ENCODE peak calls at places on chromosomes 13 and 19, in four cellular contexts. One of them, this sample, is unnamed.

GRCh38 chr19:12779162-12779993 is 4.0 kb upstream of the HOOK2 start:
- DNase-seq in sigmoid colon: peak; percentile 89
- DNase-seq in GM06990: peak; percentile 56
- DNase-seq in heart left ventricle: peak; percentile 78
- DNase-seq in this sample: no peak

GRCh38 chr19:32416749-32417469 is 11.3 kb downstream of the DPY19L3 start:
- DNase-seq in sigmoid colon: no peak
- DNase-seq in GM06990: no peak
- DNase-seq in heart left ventricle: no peak
- DNase-seq in this sample: no peak

GRCh38 chr13:32791545-32792172 is 205.4 kb downstream of the PDS5B start:
- DNase-seq in sigmoid colon: no peak
- DNase-seq in GM06990: peak; percentile 24
- DNase-seq in heart left ventricle: no peak
- DNase-seq in this sample: no peak

GRCh38 chr13:93066187-93066586 is 160.4 kb upstream of the GPC6 start:
- DNase-seq in sigmoid colon: no peak
- DNase-seq in GM06990: no peak
- DNase-seq in heart left ventricle: no peak
- DNase-seq in this sample: no peak

GRCh38 chr19:44010468-44010867 is 7.7 kb downstream of the ZNF230 start:
- DNase-seq in sigmoid colon: no peak
- DNase-seq in GM06990: no peak
- DNase-seq in heart left ventricle: no peak
- DNase-seq in this sample: no peak

GRCh38 chr19:9060559-9061340 is 26.1 kb upstream of the OR1M1 start:
- DNase-seq in sigmoid colon: no peak
- DNase-seq in GM06990: no peak
- DNase-seq in heart left ventricle: no peak
- DNase-seq in this sample: no peak

GRCh38 chr19:50555447-50556235 is 12.6 kb downstream of the LRRC4B start:
- DNase-seq in sigmoid colon: no peak
- DNase-seq in GM06990: no peak
- DNase-seq in heart left ventricle: no peak
- DNase-seq in this sample: no peak

GRCh38 chr13:34696296-34696695 is 245.8 kb upstream of the NBEA start:
- DNase-seq in sigmoid colon: no peak
- DNase-seq in GM06990: no peak
- DNase-seq in heart left ventricle: no peak
- DNase-seq in this sample: no peak

GRCh38 chr13:79791471-79792042 is 310.6 kb downstream of the NDFIP2 start:
- DNase-seq in sigmoid colon: no peak
- DNase-seq in GM06990: no peak
- DNase-seq in heart left ventricle: no peak
- DNase-seq in this sample: no peak

GRCh38 chr13:109389892-109390345 is 396.5 kb downstream of the IRS2 start:
- DNase-seq in sigmoid colon: no peak
- DNase-seq in GM06990: no peak
- DNase-seq in heart left ventricle: no peak
- DNase-seq in this sample: no peak

GRCh38 chr19:43765109-43765876 is 10.5 kb upstream of the SMG9 start:
- DNase-seq in sigmoid colon: peak; percentile 87
- DNase-seq in GM06990: peak; percentile 90
- DNase-seq in heart left ventricle: peak; percentile 35
- DNase-seq in this sample: peak; percentile 92

GRCh38 chr13:56198350-56198749 is 942.4 kb upstream of the PRR20A start:
- DNase-seq in sigmoid colon: no peak
- DNase-seq in GM06990: no peak
- DNase-seq in heart left ventricle: no peak
- DNase-seq in this sample: no peak

GRCh38 chr13:25806304-25806974 is 245.4 kb downstream of the SHISA2 start:
- DNase-seq in sigmoid colon: no peak
- DNase-seq in GM06990: peak; percentile 57
- DNase-seq in heart left ventricle: no peak
- DNase-seq in this sample: no peak

GRCh38 chr13:40813662-40814454 is 24.4 kb downstream of the SLC25A15 start:
- DNase-seq in sigmoid colon: no peak
- DNase-seq in GM06990: peak; percentile 25
- DNase-seq in heart left ventricle: no peak
- DNase-seq in this sample: no peak

GRCh38 chr19:37905936-37906867 is at the start of gene WDR87:
- DNase-seq in sigmoid colon: no peak
- DNase-seq in GM06990: peak; percentile 78
- DNase-seq in heart left ventricle: peak; percentile 11
- DNase-seq in this sample: no peak

GRCh38 chr19:2490659-2491058 is 14.7 kb downstream of the GADD45B start:
- DNase-seq in sigmoid colon: no peak
- DNase-seq in GM06990: no peak
- DNase-seq in heart left ventricle: no peak
- DNase-seq in this sample: no peak

GRCh38 chr19:870314-870713 is 10.8 kb downstream of the CFD start:
- DNase-seq in sigmoid colon: no peak
- DNase-seq in GM06990: no peak
- DNase-seq in heart left ventricle: no peak
- DNase-seq in this sample: no peak

GRCh38 chr19:3367572-3368440 is 1.4 kb downstream of the NFIC start:
- DNase-seq in sigmoid colon: no peak
- DNase-seq in GM06990: no peak
- DNase-seq in heart left ventricle: no peak
- DNase-seq in this sample: no peak

GRCh38 chr13:102812616-102813287 is 13.8 kb downstream of the BIVM start:
- DNase-seq in sigmoid colon: no peak
- DNase-seq in GM06990: no peak
- DNase-seq in heart left ventricle: no peak
- DNase-seq in this sample: no peak

GRCh38 chr19:15666883-15667282 is 6.0 kb upstream of the CYP4F12 start:
- DNase-seq in sigmoid colon: no peak
- DNase-seq in GM06990: no peak
- DNase-seq in heart left ventricle: no peak
- DNase-seq in this sample: no peak

GRCh38 chr13:77328819-77329132 is 1.9 kb upstream of the MYCBP2 start:
- DNase-seq in sigmoid colon: no peak
- DNase-seq in GM06990: no peak
- DNase-seq in heart left ventricle: no peak
- DNase-seq in this sample: no peak

GRCh38 chr19:46759817-46760333 is 13.6 kb upstream of the STRN4 start:
- DNase-seq in sigmoid colon: peak; percentile 89
- DNase-seq in GM06990: no peak
- DNase-seq in heart left ventricle: no peak
- DNase-seq in this sample: peak; percentile 99

GRCh38 chr19:33374406-33374703 is 846 bp downstream of the CEBPG start:
- DNase-seq in sigmoid colon: no peak
- DNase-seq in GM06990: no peak
- DNase-seq in heart left ventricle: no peak
- DNase-seq in this sample: no peak

GRCh38 chr19:49340069-49340864 is 5.1 kb downstream of the CD37 start:
- DNase-seq in sigmoid colon: peak; percentile 85
- DNase-seq in GM06990: peak; percentile 92
- DNase-seq in heart left ventricle: peak; percentile 83
- DNase-seq in this sample: no peak

GRCh38 chr19:20247016-20247683 is 80.1 kb downstream of the ZNF486 start:
- DNase-seq in sigmoid colon: no peak
- DNase-seq in GM06990: no peak
- DNase-seq in heart left ventricle: no peak
- DNase-seq in this sample: no peak

GRCh38 chr19:16573296-16573695 is 1.1 kb upstream of the SLC35E1 start:
- DNase-seq in sigmoid colon: no peak
- DNase-seq in GM06990: no peak
- DNase-seq in heart left ventricle: no peak
- DNase-seq in this sample: no peak

GRCh38 chr19:30516586-30516985 is 144.4 kb downstream of the ZNF536 start:
- DNase-seq in sigmoid colon: no peak
- DNase-seq in GM06990: no peak
- DNase-seq in heart left ventricle: no peak
- DNase-seq in this sample: peak; percentile 13

DNA sequence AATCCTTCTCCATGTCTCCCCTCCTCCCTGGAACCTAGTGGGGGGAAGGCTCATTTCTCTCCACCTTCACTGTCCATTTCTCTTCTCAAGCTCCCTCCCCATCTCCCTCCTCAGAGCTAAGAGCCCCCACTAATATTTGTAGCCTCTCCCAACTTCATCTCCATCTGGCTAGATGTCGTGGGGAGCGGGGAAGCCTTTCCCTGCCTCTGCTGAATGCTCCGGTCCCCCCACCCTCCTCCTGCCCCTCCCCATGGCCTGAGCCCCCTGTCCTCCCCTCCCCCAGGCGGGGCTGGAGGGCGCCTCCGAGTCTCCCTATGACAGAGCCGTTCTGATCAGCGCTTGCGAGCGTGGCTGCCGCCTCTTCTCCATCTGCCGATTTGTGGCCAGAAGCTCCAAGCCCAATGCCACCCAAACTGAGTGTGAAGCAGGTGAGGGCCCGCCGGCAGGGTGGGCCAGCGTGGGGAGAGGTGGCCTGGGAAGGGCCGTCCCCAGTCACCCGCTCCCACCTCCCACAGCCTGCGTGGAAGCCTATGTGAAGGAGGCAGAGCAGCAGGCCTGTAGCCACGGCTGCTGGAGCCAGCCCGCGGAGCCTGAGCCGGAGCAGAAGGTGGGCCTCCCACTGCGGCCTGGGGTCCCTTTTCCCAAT is 1.0 kb downstream of the TMEM59L start:
- DNase-seq in sigmoid colon: no peak
- DNase-seq in GM06990: no peak
- DNase-seq in heart left ventricle: no peak
- DNase-seq in this sample: no peak
- H3K4me3 ChIP-seq in sigmoid colon: no peak overlapping the region
- H3K4me3 ChIP-seq in GM06990: no peak overlapping the region
- H3K4me3 ChIP-seq in heart left ventricle: no peak overlapping the region
- H3K4me3 ChIP-seq in this sample: no peak overlapping the region

DNA sequence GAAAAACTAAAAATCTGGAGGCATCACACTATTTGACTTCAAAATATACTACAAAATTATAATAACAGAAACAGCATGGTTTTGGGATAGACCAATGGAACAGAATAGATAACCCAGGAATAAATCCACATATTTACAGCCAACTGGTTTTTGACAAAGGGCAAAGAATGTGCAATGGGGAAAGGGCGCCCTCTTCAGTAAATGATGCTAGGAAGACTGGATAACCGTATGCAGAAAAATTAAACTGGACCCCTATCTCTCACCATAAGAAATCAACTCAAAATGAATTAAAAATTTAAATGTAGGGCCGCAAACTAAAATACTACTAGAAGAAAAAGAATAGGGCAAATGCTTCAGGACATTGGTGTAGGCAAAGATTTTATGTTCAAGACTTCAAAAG is 440.5 kb upstream of the SGCG start:
- DNase-seq in sigmoid colon: no peak
- DNase-seq in GM06990: no peak
- DNase-seq in heart left ventricle: no peak
- DNase-seq in this sample: no peak
- TF ChIP-seq CTCF in sigmoid colon: no peak
- TF ChIP-seq CTCF in GM06990: no peak
- TF ChIP-seq CTCF in heart left ventricle: no peak
- TF ChIP-seq CTCF in this sample: no peak

DNA sequence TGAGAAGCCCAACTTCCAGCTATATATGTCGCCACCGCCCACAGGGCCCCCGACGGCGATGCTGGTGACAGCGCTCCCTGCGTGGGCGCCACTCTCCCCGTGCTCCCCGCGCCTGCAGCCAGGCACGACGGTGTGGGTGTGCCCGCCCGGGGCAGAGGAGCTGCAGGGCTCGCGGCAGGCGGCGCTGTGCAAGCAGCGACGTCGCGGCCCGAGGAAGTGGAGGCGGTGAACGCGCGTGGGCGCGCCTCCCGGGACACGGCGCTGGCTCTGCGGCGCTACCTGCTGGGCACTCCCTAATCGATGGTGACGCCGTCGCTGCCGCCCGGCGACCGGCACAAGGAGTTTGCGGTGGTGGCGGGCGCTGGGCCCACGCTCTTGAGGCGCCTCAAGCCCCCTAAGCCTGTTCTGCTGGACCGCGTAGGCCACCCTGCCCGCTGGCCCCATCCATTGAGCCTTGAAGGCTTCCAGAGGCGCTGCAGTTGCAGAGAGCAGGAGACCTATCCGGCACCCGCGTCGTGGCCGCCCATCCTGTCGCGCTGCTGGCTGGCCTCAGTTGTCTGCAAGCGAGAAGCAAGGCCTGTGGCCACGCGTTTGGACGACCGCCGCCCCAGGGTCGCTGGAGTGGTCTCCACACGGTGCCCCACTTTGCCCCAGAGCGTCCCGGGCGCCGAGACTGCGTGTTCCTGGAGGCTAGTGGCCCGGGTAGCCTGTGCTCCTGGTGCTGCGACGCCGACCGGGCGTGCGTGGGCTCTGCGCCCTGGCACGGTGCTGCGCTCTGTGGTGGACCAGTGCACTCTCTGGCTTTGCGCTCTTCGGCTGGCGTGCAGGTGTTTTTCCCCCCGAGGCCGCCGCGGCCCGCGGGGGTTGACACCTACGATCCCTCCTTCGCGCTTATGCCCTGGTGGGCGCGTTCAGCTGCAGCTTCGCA is 23.1 kb downstream of the LRFN3 start:
- DNase-seq in sigmoid colon: no peak
- DNase-seq in GM06990: peak; percentile 64
- DNase-seq in heart left ventricle: peak; percentile 33
- DNase-seq in this sample: no peak
- H3K4me3 ChIP-seq in sigmoid colon: no peak overlapping the region
- H3K4me3 ChIP-seq in GM06990: no peak overlapping the region
- H3K4me3 ChIP-seq in heart left ventricle: peak overlapping the region; percentile 43
- H3K4me3 ChIP-seq in this sample: no peak overlapping the region

DNA sequence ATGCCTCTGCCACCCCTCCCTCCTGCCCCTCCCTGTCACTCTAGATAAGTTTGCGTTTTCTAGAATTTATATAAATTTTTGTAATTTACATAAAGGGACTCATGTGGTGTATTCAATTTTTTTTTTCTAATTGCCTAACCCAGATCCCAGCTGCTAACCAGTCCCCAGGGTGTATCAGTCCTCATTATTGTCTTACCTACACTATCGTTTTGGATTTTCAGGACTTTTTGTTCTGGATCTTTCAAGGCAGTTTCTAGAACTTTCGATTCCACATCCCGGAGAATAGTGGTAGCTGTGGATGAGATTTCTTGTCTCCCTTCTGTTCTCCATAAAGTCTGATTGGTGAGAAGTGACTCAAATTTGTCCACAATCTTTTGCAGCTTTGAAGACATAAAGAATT is 19.9 kb downstream of the ADGRE3 start:
- DNase-seq in sigmoid colon: no peak
- DNase-seq in GM06990: no peak
- DNase-seq in heart left ventricle: no peak
- DNase-seq in this sample: no peak
- TF ChIP-seq CTCF in sigmoid colon: no peak
- TF ChIP-seq CTCF in GM06990: no peak
- TF ChIP-seq CTCF in heart left ventricle: no peak
- TF ChIP-seq CTCF in this sample: no peak